ENCODE peak calls at places on chromosomes 12 and 14, in five cellular contexts. O, S, E, Z and G are unnamed samples.

GRCh38 chr12:76685246-76685678 is 78.7 kb upstream of the ZDHHC17 start:
- DNase-seq in O (peak; percentile 29), S (peak; percentile 32), E (no peak), Z (no peak), G (no peak)

GRCh38 chr14:52054678-52055077 is 14.2 kb downstream of the NID2 start:
- DNase-seq in O (no peak), S (no peak), E (no peak), Z (no peak), G (no peak)

GRCh38 chr12:53696655-53697321 is 20.9 kb upstream of the ATP5MC2 start:
- DNase-seq in O (no peak), S (no peak), E (no peak), Z (no peak), G (no peak)

GRCh38 chr14:67831122-67831521 is 11.5 kb downstream of the RAD51B start:
- DNase-seq in O (no peak), S (no peak), E (no peak), Z (no peak), G (no peak)

GRCh38 chr14:104933721-104934379 is 9.2 kb downstream of the PLD4 start:
- DNase-seq in O (no peak), S (peak; percentile 22), E (no peak), Z (no peak), G (no peak)

GRCh38 chr14:23446291-23446851 is 10.9 kb upstream of the MYH7 start:
- DNase-seq in O (no peak), S (no peak), E (no peak), Z (no peak), G (no peak)

GRCh38 chr12:119375619-119376018 is 41.1 kb downstream of the CCDC60 start:
- DNase-seq in O (no peak), S (no peak), E (no peak), Z (no peak), G (peak; percentile 6)

GRCh38 chr12:57166971-57167371 is 19.6 kb upstream of the LRP1-AS start:
- DNase-seq in O (peak; percentile 87), S (no peak), E (peak; percentile 77), Z (no peak), G (no peak)

GRCh38 chr14:69045857-69046351 is 66.8 kb upstream of the ACTN1 start:
- DNase-seq in O (peak; percentile 44), S (no peak), E (no peak), Z (no peak), G (no peak)

GRCh38 chr14:99562848-99563748 is 40.9 kb downstream of the CCDC85C start:
- DNase-seq in O (peak; percentile 60), S (peak; percentile 83), E (peak; percentile 84), Z (no peak), G (no peak)

GRCh38 chr12:92505373-92506340 is 197.1 kb upstream of the PLEKHG7 start:
- DNase-seq in O (peak; percentile 40), S (peak; percentile 75), E (no peak), Z (no peak), G (peak; percentile 69)

GRCh38 chr12:120495189-120495722 is 657 bp upstream of the DYNLL1 start:
- DNase-seq in O (no peak), S (no peak), E (no peak), Z (no peak), G (no peak)

GRCh38 chr12:125015680-125016310 is 22.4 kb downstream of the BRI3BP start:
- DNase-seq in O (no peak), S (no peak), E (no peak), Z (peak; percentile 44), G (no peak)

GRCh38 chr12:22684124-22684523 is 59.2 kb downstream of the ETNK1 start:
- DNase-seq in O (no peak), S (no peak), E (no peak), Z (no peak), G (no peak)

GRCh38 chr12:105761075-105761474 is 377.7 kb downstream of the NUAK1 start:
- DNase-seq in O (no peak), S (no peak), E (no peak), Z (no peak), G (no peak)

GRCh38 chr14:72610831-72611200 is 283.1 kb downstream of the DPF3 start:
- DNase-seq in O (no peak), S (no peak), E (no peak), Z (no peak), G (no peak)

GRCh38 chr12:105273601-105274000 is 37.6 kb upstream of the APPL2 start:
- DNase-seq in O (no peak), S (no peak), E (no peak), Z (no peak), G (no peak)

GRCh38 chr14:81811705-81812269 is 278.1 kb upstream of the SEL1L start:
- DNase-seq in O (no peak), S (no peak), E (no peak), Z (no peak), G (no peak)

GRCh38 chr12:124321040-124321481 is 26.2 kb downstream of the RFLNA start:
- DNase-seq in O (peak; percentile 35), S (peak; percentile 70), E (peak; percentile 62), Z (peak; percentile 83), G (peak; percentile 60)

GRCh38 chr14:103568952-103569351 is 6.2 kb downstream of the COA8 start:
- DNase-seq in O (no peak), S (no peak), E (no peak), Z (no peak), G (no peak)

GRCh38 chr12:59087077-59087673 is 166.9 kb upstream of the LRIG3 start:
- DNase-seq in O (peak; percentile 39), S (no peak), E (peak; percentile 39), Z (peak; percentile 5), G (no peak)

GRCh38 chr12:79848321-79848720 is 86.6 kb downstream of the PPP1R12A start:
- DNase-seq in O (peak; percentile 58), S (no peak), E (no peak), Z (no peak), G (no peak)

GRCh38 chr14:50068496-50068895 is 47.9 kb downstream of the VCPKMT start:
- DNase-seq in O (no peak), S (no peak), E (no peak), Z (no peak), G (no peak)

GRCh38 chr12:53219956-53220856 is 11.8 kb downstream of the RARG start:
- DNase-seq in O (peak; percentile 90), S (no peak), E (peak; percentile 78), Z (peak; percentile 58), G (peak; percentile 87)